ENCODE peak calls at places on chromosomes 2 and 18, in seven cellular contexts. Z, T, I, U, B, H and M are unnamed samples.
A peak's percentile ranks its signal among the peaks of the same experiment; 100 is the strongest.

GRCh38 chr2:120650022-120650644 is 85.5 kb upstream of the GLI2 start:
- DNase-seq in B (no peak), H (no peak), T (no peak), Z (no peak), U (no peak), I (no peak), M (no peak)

GRCh38 chr2:150686391-150686790 is 198.9 kb upstream of the RND3 start:
- DNase-seq in H (no peak), U (no peak), Z (no peak), B (no peak), T (no peak), I (no peak), M (no peak)

GRCh38 chr2:100832885-100833284 is 12.9 kb downstream of the NPAS2 start:
- DNase-seq in H (no peak), B (peak; percentile 47), U (no peak), T (no peak), I (no peak), Z (no peak), M (no peak)

GRCh38 chr18:59041296-59041695 is 98.4 kb upstream of the SEC11C start:
- DNase-seq in I (no peak), T (no peak), H (no peak), Z (no peak), B (no peak), U (no peak), M (no peak)

GRCh38 chr2:237097326-237097910 is 11.7 kb downstream of the COPS8 start:
- DNase-seq in Z (no peak), H (no peak), B (no peak), T (peak; percentile 28), U (no peak), I (no peak), M (no peak)

GRCh38 chr2:211157856-211158463 is 601.6 kb downstream of the CPS1 start:
- DNase-seq in T (peak; percentile 81), I (peak; percentile 22), H (peak; percentile 63), Z (peak; percentile 6), U (peak; percentile 83), B (peak; percentile 15), M (peak; percentile 33)

GRCh38 chr2:23460228-23460627 is 75.2 kb downstream of the KLHL29 start:
- DNase-seq in Z (no peak), B (no peak), U (peak; percentile 39), I (no peak), T (peak; percentile 33), H (no peak), M (no peak)

GRCh38 chr2:55296393-55296792 is 27.4 kb upstream of the MTIF2 start:
- DNase-seq in I (no peak), U (no peak), T (no peak), B (no peak), Z (no peak), H (no peak), M (no peak)

GRCh38 chr2:27752551-27753237 is 18.8 kb upstream of the MRPL33 start:
- DNase-seq in Z (no peak), U (no peak), H (no peak), I (no peak), T (no peak), B (no peak), M (no peak)